ENCODE peak calls at places on chromosomes 5 and 9, in eight cellular contexts. L, M, G, D, A, H, P and T are unnamed samples.

GRCh38 chr5:82167372-82167771 is 110.8 kb downstream of the RPS23 start:
- DNase-seq in M (no peak), D (peak; percentile 39), H (no peak), P (no peak), G (no peak), A (no peak), L (no peak), T (no peak)

GRCh38 chr9:80285325-80285724 is 713.6 kb downstream of the TLE4 start:
- DNase-seq in G (no peak), L (peak; percentile 13), M (no peak), P (no peak), A (no peak), D (peak; percentile 7), H (no peak), T (no peak)

GRCh38 chr9:113456235-113456634 is 7.3 kb upstream of the RGS3 start:
- DNase-seq in D (peak; percentile 25), H (no peak), M (no peak), P (no peak), A (no peak), G (no peak), L (no peak), T (no peak)

GRCh38 chr9:125585503-125586172 is 121.4 kb downstream of the MAPKAP1 start:
- DNase-seq in A (no peak), H (no peak), G (no peak), L (no peak), D (no peak), P (no peak), M (no peak), T (no peak)

GRCh38 chr9:94826644-94827410 is 100.3 kb downstream of the AOPEP start:
- DNase-seq in D (no peak), A (no peak), P (no peak), M (no peak), L (no peak), H (no peak), G (no peak), T (no peak)

GRCh38 chr9:114430443-114430842 is 42.7 kb upstream of the AKNA start:
- DNase-seq in A (no peak), L (no peak), P (no peak), M (no peak), G (no peak), D (no peak), H (no peak), T (no peak)

GRCh38 chr9:110994771-110995241 is 43.5 kb downstream of the LPAR1 start:
- DNase-seq in H (no peak), M (no peak), A (no peak), G (no peak), D (peak; percentile 44), P (no peak), L (no peak), T (no peak)

GRCh38 chr9:69324549-69325401 is at the start of gene ENTREP1:
- DNase-seq in P (no peak), M (peak; percentile 32), G (peak; percentile 77), D (no peak), H (peak; percentile 78), A (peak; percentile 70), L (peak; percentile 75), T (peak; percentile 39)

GRCh38 chr9:128723352-128723865 is 518 bp downstream of the ZDHHC12 start:
- DNase-seq in D (no peak), G (no peak), L (no peak), P (no peak), M (no peak), A (no peak), H (no peak), T (no peak)

GRCh38 chr9:108182950-108183381 is 672.8 kb downstream of the ACTL7B start:
- DNase-seq in P (no peak), M (peak; percentile 22), G (no peak), H (no peak), L (peak; percentile 56), D (peak; percentile 55), A (no peak), T (no peak)

GRCh38 chr9:116643691-116644090 is 43.4 kb upstream of the TRIM32 start:
- DNase-seq in L (no peak), A (no peak), H (no peak), G (no peak), P (no peak), M (no peak), D (peak; percentile 49), T (no peak)

GRCh38 chr5:93623153-93623552 is 40.1 kb downstream of the NR2F1 start:
- DNase-seq in H (no peak), M (no peak), A (no peak), P (no peak), D (no peak), L (no peak), G (no peak), T (no peak)

GRCh38 chr5:153896117-153896516 is 142.6 kb downstream of the FAM114A2 start:
- DNase-seq in A (no peak), H (no peak), G (no peak), L (peak; percentile 63), P (no peak), D (peak; percentile 11), M (no peak), T (no peak)

GRCh38 chr9:114376586-114376985 is 11.2 kb downstream of the AKNA start:
- DNase-seq in D (no peak), H (no peak), P (no peak), L (no peak), M (no peak), G (no peak), A (no peak), T (no peak)

GRCh38 chr9:35643046-35643445 is 7.7 kb downstream of the SIT1 start:
- DNase-seq in D (no peak), G (no peak), P (no peak), H (no peak), A (no peak), M (no peak), L (no peak), T (no peak)

GRCh38 chr5:139741823-139742172 is 53.8 kb upstream of the PSD2 start:
- DNase-seq in H (no peak), P (no peak), G (no peak), D (no peak), A (no peak), L (no peak), M (no peak), T (no peak)

GRCh38 chr5:140145818-140146522 is 20.2 kb downstream of the IGIP start:
- DNase-seq in G (peak; percentile 77), D (peak; percentile 66), H (peak; percentile 59), M (peak; percentile 63), A (peak; percentile 40), L (peak; percentile 44), P (no peak), T (peak; percentile 10)

GRCh38 chr5:172571892-172572291 is 69.2 kb upstream of the NEURL1B start:
- DNase-seq in A (no peak), H (no peak), G (no peak), M (no peak), P (no peak), L (no peak), D (no peak), T (no peak)

GRCh38 chr9:113720495-113720894 is 155.6 kb upstream of the ZNF618 start:
- DNase-seq in P (no peak), D (no peak), G (no peak), L (no peak), M (no peak), H (no peak), A (no peak), T (no peak)

GRCh38 chr5:134555889-134556311 is 30.4 kb downstream of the JADE2 start:
- DNase-seq in L (peak; percentile 38), D (peak; percentile 68), M (peak; percentile 74), P (no peak), H (no peak), A (no peak), G (peak; percentile 42), T (no peak)

GRCh38 chr9:4048441-4048840 is 251.4 kb downstream of the GLIS3 start:
- DNase-seq in L (no peak), H (no peak), P (no peak), A (no peak), D (peak; percentile 64), G (no peak), M (no peak), T (no peak)

DNA sequence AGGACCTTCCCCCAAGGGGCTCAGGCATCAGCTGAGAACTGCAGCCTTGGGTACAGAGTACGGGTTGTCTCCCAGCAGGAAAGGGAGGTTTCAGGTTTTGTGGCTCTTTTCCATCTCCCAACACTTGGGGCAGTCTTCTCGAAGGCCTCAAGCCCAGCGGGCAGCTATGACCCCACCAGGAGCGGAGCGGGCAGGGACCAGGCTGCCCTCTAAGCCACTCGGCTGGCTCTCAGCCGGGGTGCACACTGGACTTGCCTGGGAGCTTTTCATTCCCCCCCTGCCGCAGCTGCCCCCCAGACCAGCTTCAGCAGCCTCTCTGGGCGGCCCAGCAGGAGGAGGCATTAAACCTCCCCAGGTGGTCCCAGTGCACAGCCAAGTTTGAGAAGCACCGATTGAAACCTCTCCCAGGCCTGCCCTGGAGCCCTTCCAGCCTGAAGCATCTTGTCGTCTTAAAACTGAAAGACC is 20.8 kb downstream of the NTNG2 start:
- DNase-seq in L (no peak), P (no peak), H (no peak), D (no peak), G (no peak), M (no peak), A (no peak), T (no peak)
- TF ChIP-seq CTCF in L (no peak), P (peak; percentile 15), H (no peak), D (no peak), G (peak; percentile 13), M (no peak), A (no peak), T (peak; percentile 16)

GRCh38 chr5:146993876-146994530 is 115.4 kb upstream of the PPP2R2B start:
- DNase-seq in P (no peak), A (no peak), L (peak; percentile 25), M (no peak), D (no peak), G (no peak), H (no peak), T (no peak)
- TF ChIP-seq CTCF in P (no peak), A (no peak), L (no peak), M (no peak), D (no peak), G (no peak), H (no peak), T (no peak)

GRCh38 chr9:72333758-72334157 is 31.2 kb downstream of the ZFAND5 start:
- DNase-seq in A (no peak), H (no peak), G (no peak), P (no peak), D (no peak), M (no peak), L (no peak), T (no peak)
- TF ChIP-seq CTCF in A (no peak), H (no peak), G (no peak), P (no peak), D (no peak), M (no peak), L (no peak), T (peak; percentile 8)

DNA sequence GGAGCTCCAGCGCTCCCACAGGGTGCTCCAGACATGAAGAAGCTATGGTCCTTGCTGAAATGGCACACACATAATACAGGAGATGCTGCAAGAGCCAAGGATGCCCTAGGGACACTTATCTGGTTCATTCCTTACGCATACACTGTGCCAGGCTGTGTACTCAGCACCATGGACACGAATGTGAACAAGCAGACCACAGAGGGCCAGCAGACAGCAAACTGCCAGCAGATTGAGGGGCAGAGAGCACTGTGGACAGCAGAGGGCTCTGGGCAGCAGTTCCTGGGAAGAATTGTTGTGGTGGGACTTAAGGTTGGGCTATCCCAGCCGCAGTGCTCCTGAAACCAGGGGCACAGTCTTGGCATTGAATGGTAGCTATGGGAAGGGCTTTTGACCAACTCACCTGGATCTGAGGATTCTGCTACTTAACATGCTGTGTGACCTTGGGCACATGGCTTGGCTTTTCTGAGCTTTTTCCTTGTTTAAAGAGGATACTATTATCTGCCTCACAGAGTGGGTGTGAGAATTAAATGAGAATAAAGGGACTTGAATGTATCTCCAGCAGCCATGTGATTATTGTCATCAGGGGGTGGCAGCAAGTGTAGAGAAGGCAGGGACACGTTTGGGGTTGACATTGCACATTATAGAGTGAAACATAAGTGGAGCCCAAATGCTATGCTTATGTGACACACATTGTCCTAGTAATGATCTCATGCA is 30.0 kb downstream of the PPARGC1B start:
- DNase-seq in D (no peak), L (no peak), P (no peak), G (peak; percentile 23), A (no peak), H (no peak), M (no peak), T (no peak)
- TF ChIP-seq CTCF in D (no peak), L (no peak), P (peak; percentile 10), G (peak; percentile 51), A (no peak), H (no peak), M (no peak), T (peak; percentile 21)